ENCODE peak calls at places on chromosomes 7 and 10, in four cellular contexts. I is A549, A is SK-N-SH, R is K562. Q is an unnamed sample.

GRCh38 chr7:150755473-150756099 is 18.4 kb downstream of the GIMAP5 start:
- DNase-seq in I (no peak), A (no peak), R (no peak), Q (peak; percentile 71)

GRCh38 chr7:151556592-151556991 is 36.9 kb upstream of the RHEB start:
- DNase-seq in I (no peak), A (no peak), R (no peak), Q (no peak)

GRCh38 chr7:77442631-77443420 is 26.7 kb upstream of the GSAP start:
- DNase-seq in I (no peak), A (no peak), R (no peak), Q (no peak)

GRCh38 chr10:104581884-104582603 is 59.0 kb upstream of the SORCS3 start:
- DNase-seq in I (peak; percentile 12), A (no peak), R (no peak), Q (no peak)

GRCh38 chr7:84194484-84195260 is at the start of gene SEMA3A:
- DNase-seq in I (peak; percentile 86), A (peak; percentile 55), R (peak; percentile 1), Q (no peak)

GRCh38 chr10:116038259-116038658 is 234.7 kb downstream of the GFRA1 start:
- DNase-seq in I (no peak), A (no peak), R (no peak), Q (no peak)

GRCh38 chr7:128381161-128381821 is 19.8 kb upstream of the PRRT4 start:
- DNase-seq in I (no peak), A (peak; percentile 76), R (peak; percentile 83), Q (no peak)

GRCh38 chr7:404782-405488 is 114.7 kb downstream of the PDGFA start:
- DNase-seq in I (no peak), A (no peak), R (no peak), Q (no peak)

GRCh38 chr7:143043391-143043790 is 8.8 kb upstream of the OR6V1 start:
- DNase-seq in I (no peak), A (no peak), R (no peak), Q (no peak)

GRCh38 chr7:143042159-143042820 is 9.9 kb upstream of the OR6V1 start:
- DNase-seq in I (no peak), A (no peak), R (no peak), Q (no peak)

GRCh38 chr7:143040209-143040710 is 11.9 kb upstream of the OR6V1 start:
- DNase-seq in I (no peak), A (no peak), R (no peak), Q (no peak)

GRCh38 chr7:143041346-143041745 is 10.8 kb upstream of the OR6V1 start:
- DNase-seq in I (no peak), A (no peak), R (no peak), Q (no peak)

GRCh38 chr7:143042821-143043271 is 9.3 kb upstream of the OR6V1 start:
- DNase-seq in I (no peak), A (no peak), R (no peak), Q (no peak)
- TF ChIP-seq EP300 in I (no peak), A (no peak), R (no peak), Q (no peak)

DNA sequence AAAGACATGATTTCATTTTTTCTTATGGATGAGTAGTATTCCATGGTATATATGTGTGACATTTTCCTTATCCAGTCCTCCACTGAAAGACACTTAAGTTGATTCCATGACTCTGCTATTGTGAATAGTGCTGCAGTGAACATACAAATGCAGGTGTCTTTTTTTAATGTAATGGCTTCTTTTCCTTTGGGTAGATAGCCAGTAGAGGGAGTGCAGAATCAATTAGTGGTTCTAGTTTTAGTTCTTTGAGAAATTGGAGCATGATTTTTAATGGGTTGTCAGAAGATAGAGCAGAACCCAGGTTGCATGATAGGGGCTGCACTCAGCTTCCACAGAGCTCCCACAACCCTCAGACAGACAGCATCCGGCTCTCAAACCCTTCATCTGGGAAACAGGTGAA is 152.9 kb upstream of the PLXDC2 start:
- DNase-seq in I (no peak), A (no peak), R (no peak), Q (no peak)
- TF ChIP-seq RCOR1 in I (no peak), A (no peak), R (no peak), Q (no peak)

DNA sequence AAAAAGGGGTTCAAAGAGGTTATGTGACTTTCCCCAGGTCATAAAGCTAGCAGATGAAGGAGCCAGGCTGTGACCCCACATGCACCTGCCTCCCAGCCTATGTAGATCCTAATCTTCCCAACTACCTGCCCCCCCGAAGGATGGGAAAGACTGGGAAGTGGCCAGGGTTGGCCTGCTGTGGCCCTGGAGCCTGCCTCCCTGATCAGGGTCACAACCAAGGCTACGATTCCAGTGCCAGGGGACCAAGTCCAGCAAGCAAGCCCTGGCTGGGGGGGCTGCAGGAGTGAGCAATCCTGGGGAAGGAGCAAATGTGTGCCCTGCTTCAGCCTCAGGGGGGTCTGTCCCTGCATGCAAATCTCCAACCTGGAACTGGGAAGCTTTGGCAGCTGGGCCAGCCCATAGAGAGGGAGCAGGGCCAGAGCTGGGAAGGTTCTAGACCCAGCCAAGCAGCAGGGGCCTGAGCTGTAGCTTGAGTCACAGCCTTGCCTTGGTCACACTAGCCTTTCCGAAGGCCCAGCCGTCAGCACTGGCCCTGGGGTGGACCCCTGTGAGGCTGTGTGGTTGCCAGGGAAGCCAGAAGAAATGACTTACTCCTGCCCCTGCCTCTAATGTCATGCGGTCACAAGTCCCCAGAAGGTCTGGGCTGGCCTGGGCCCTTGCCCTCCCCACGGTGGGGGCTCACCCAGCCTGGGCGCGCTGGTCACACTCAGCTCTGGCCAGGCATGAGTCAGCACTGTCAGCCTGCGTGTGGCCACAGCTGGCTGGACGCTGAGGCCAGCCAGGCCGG is 96.4 kb upstream of the ZMIZ1 start:
- DNase-seq in I (peak; percentile 70), A (peak; percentile 78), R (peak; percentile 88), Q (no peak)
- TF ChIP-seq EP300 in I (no peak), A (no peak), R (peak; percentile 5), Q (no peak)

GRCh38 chr7:116328161-116328560 is 117.8 kb downstream of the TES start:
- DNase-seq in I (no peak), A (no peak), R (no peak), Q (no peak)

GRCh38 chr7:116325517-116325916 is 115.2 kb downstream of the TES start:
- DNase-seq in I (no peak), A (no peak), R (no peak), Q (no peak)

GRCh38 chr7:116327135-116327534 is 116.8 kb downstream of the TES start:
- DNase-seq in I (no peak), A (no peak), R (no peak), Q (no peak)

GRCh38 chr7:116329845-116330503 is 119.6 kb downstream of the TES start:
- DNase-seq in I (no peak), A (no peak), R (no peak), Q (no peak)

DNA sequence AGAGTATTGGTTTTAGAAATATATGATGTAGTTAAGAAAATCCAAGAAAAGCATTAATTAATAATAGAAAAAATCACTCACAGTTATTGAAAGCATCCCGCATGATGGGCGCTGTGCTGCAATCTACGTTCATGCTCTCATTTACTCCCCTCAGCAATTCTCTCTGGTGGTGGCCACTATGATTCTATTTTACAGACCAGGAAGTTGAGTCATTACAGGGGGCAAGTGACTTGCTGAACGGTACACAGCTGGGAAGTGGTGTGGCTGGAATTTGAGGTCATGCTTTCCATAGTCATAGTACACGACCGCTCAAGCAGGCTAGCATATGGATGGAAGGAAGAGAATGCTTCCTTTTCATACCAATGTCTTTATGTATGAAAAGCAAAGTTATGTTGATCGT is 117.4 kb downstream of the TES start:
- DNase-seq in I (peak; percentile 20), A (no peak), R (peak; percentile 13), Q (no peak)
- TF ChIP-seq RCOR1 in I (no peak), A (no peak), R (no peak), Q (no peak)

GRCh38 chr10:29843143-29843542 is 208.4 kb upstream of the SVIL start:
- DNase-seq in I (no peak), A (no peak), R (no peak), Q (no peak)
- TF ChIP-seq EP300 in I (no peak), A (no peak), R (no peak), Q (no peak)

GRCh38 chr10:64368298-64368697 is 847.1 kb downstream of the REEP3 start:
- DNase-seq in I (no peak), A (no peak), R (no peak), Q (no peak)

GRCh38 chr10:64365663-64366062 is 844.5 kb downstream of the REEP3 start:
- DNase-seq in I (no peak), A (no peak), R (no peak), Q (no peak)

DNA sequence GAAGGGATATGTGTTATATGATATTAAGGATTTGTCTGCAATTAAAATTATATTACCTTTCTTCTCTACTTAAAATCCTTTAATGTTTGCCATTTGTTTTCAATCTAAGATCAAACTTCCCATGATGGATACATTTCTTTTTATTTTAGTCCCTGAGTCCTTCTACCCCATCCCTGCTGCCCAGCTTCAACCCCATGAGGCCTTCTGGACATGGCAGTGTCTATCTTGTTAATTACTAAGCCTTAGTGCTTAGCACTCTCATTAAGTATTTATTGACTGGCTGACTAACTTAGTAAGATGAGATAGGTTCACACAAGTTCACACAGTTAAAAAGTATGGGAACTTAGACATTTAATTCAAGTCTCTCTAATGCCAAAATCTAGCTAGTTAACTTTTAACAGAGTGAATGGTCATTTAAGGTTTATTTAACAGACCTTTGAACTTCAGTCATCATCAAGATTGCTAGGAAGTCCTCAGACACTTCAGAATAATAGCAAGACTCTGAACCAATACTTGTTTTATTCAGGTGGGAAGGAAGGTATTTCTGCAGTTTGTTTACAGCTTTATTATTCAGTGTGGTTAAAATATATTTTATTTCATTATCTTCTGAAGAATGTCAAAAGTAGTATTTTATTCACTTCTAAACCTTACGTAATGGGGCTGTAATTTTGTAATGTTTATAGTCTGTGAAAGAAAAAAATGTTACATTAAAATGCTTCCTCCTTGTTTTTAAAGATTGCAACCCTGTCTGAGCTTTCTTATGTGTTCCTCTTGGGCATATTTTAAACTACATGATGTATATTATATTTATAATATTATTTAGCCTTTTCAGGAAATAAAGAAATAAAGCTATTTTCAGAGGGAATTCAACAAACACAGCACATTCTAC is 848.9 kb downstream of the REEP3 start:
- DNase-seq in I (no peak), A (no peak), R (no peak), Q (no peak)
- TF ChIP-seq RCOR1 in I (no peak), A (no peak), R (no peak), Q (no peak)

DNA sequence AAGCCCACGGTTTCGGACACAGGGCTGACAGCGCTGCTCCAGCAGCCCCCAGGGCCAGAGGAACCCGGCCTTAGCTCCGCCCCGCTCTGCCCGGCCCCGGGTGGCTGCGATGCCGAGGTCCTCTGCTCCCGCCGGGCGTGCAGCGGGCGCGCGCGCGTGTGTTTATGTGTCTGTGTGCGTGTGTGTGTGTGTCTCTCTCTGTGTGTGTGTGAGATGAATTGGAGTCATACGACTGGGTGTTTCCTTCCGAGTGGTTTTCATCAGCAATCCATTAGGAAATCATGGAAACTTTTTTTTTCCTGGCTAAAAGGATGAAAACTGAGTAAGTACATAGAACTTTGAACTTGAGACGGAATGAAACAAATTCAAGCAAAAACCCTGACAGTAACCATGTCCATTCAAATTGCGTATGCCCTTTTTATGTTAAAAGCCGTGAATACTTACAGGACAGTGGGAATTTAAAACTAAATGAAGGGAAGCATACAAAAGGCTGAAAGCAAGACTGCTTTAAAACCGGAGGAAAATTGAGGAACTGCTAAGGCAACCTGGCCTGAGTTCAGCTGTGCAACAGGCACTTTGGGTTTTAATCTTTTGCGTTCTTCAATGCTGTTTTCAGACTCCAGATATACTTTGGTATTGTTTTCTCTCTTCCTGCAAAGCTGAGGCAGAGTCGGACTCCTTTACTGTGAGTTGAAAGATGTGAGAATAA is at the start of gene CPED1:
- DNase-seq in I (peak; percentile 8), A (peak; percentile 88), R (peak; percentile 91), Q (no peak)
- TF ChIP-seq EP300 in I (no peak), A (peak; percentile 22), R (no peak), Q (no peak)

GRCh38 chr10:132855889-132856288 is 69.9 kb upstream of the NKX6-2 start:
- DNase-seq in I (no peak), A (no peak), R (no peak), Q (no peak)
- TF ChIP-seq RCOR1 in I (no peak), A (no peak), R (no peak), Q (no peak)

Q was measured in GM12878.